ENCODE peak calls at places on chromosomes 6 and 20, in five cellular contexts. One of them, this sample, is unnamed.

GRCh38 chr20:43955244-43956191 is 40.9 kb downstream of the TOX2 start:
- DNase-seq in activated CD4-positive, CD25-positive, alpha-beta regulatory T cell treated with anti-CD3 and anti-CD28 coated beads, Interleukin-2, amount 50 U/mL, for 72 hours: no peak
- DNase-seq in upper lobe of left lung: no peak
- DNase-seq in myocyte: peak; percentile 74
- DNase-seq in fibroblast of the aortic adventitia: peak; percentile 95
- DNase-seq in this sample: peak; percentile 92

GRCh38 chr6:35955071-35955470 is 34.2 kb upstream of the SRPK1 start:
- DNase-seq in activated CD4-positive, CD25-positive, alpha-beta regulatory T cell treated with anti-CD3 and anti-CD28 coated beads, Interleukin-2, amount 50 U/mL, for 72 hours: no peak
- DNase-seq in upper lobe of left lung: no peak
- DNase-seq in myocyte: no peak
- DNase-seq in fibroblast of the aortic adventitia: peak; percentile 22
- DNase-seq in this sample: peak; percentile 30

GRCh38 chr6:157276731-157277130 is 46.6 kb downstream of the TMEM242 start:
- DNase-seq in activated CD4-positive, CD25-positive, alpha-beta regulatory T cell treated with anti-CD3 and anti-CD28 coated beads, Interleukin-2, amount 50 U/mL, for 72 hours: no peak
- DNase-seq in upper lobe of left lung: no peak
- DNase-seq in myocyte: no peak
- DNase-seq in fibroblast of the aortic adventitia: no peak
- DNase-seq in this sample: no peak

GRCh38 chr6:31271641-31272357 is at the start of gene HLA-C:
- DNase-seq in activated CD4-positive, CD25-positive, alpha-beta regulatory T cell treated with anti-CD3 and anti-CD28 coated beads, Interleukin-2, amount 50 U/mL, for 72 hours: peak; percentile 79
- DNase-seq in upper lobe of left lung: peak; percentile 92
- DNase-seq in myocyte: peak; percentile 98
- DNase-seq in fibroblast of the aortic adventitia: peak; percentile 94
- DNase-seq in this sample: peak; percentile 96

GRCh38 chr20:36549628-36549941 is 8.3 kb downstream of the MYL9 start:
- DNase-seq in activated CD4-positive, CD25-positive, alpha-beta regulatory T cell treated with anti-CD3 and anti-CD28 coated beads, Interleukin-2, amount 50 U/mL, for 72 hours: no peak
- DNase-seq in upper lobe of left lung: no peak
- DNase-seq in myocyte: no peak
- DNase-seq in fibroblast of the aortic adventitia: no peak
- DNase-seq in this sample: no peak

GRCh38 chr6:80528115-80528514 is 421.6 kb downstream of the BCKDHB start:
- DNase-seq in activated CD4-positive, CD25-positive, alpha-beta regulatory T cell treated with anti-CD3 and anti-CD28 coated beads, Interleukin-2, amount 50 U/mL, for 72 hours: no peak
- DNase-seq in upper lobe of left lung: no peak
- DNase-seq in myocyte: no peak
- DNase-seq in fibroblast of the aortic adventitia: peak; percentile 56
- DNase-seq in this sample: no peak

GRCh38 chr20:3092611-3093379 is 8.3 kb upstream of the AVP start:
- DNase-seq in activated CD4-positive, CD25-positive, alpha-beta regulatory T cell treated with anti-CD3 and anti-CD28 coated beads, Interleukin-2, amount 50 U/mL, for 72 hours: no peak
- DNase-seq in upper lobe of left lung: peak; percentile 76
- DNase-seq in myocyte: no peak
- DNase-seq in fibroblast of the aortic adventitia: no peak
- DNase-seq in this sample: peak; percentile 25

GRCh38 chr6:31125586-31126363 is 5.5 kb upstream of the CDSN start:
- DNase-seq in activated CD4-positive, CD25-positive, alpha-beta regulatory T cell treated with anti-CD3 and anti-CD28 coated beads, Interleukin-2, amount 50 U/mL, for 72 hours: no peak
- DNase-seq in upper lobe of left lung: no peak
- DNase-seq in myocyte: peak; percentile 73
- DNase-seq in fibroblast of the aortic adventitia: peak; percentile 52
- DNase-seq in this sample: no peak

GRCh38 chr20:33647603-33648395 is 14.3 kb upstream of the C20orf144 start:
- DNase-seq in activated CD4-positive, CD25-positive, alpha-beta regulatory T cell treated with anti-CD3 and anti-CD28 coated beads, Interleukin-2, amount 50 U/mL, for 72 hours: no peak
- DNase-seq in upper lobe of left lung: no peak
- DNase-seq in myocyte: peak; percentile 75
- DNase-seq in fibroblast of the aortic adventitia: peak; percentile 95
- DNase-seq in this sample: peak; percentile 60

GRCh38 chr6:399785-400517 is 8.4 kb downstream of the IRF4 start:
- DNase-seq in activated CD4-positive, CD25-positive, alpha-beta regulatory T cell treated with anti-CD3 and anti-CD28 coated beads, Interleukin-2, amount 50 U/mL, for 72 hours: no peak
- DNase-seq in upper lobe of left lung: no peak
- DNase-seq in myocyte: no peak
- DNase-seq in fibroblast of the aortic adventitia: no peak
- DNase-seq in this sample: no peak

GRCh38 chr20:430091-430999 is 22.2 kb downstream of the RBCK1 start:
- DNase-seq in activated CD4-positive, CD25-positive, alpha-beta regulatory T cell treated with anti-CD3 and anti-CD28 coated beads, Interleukin-2, amount 50 U/mL, for 72 hours: no peak
- DNase-seq in upper lobe of left lung: peak; percentile 46
- DNase-seq in myocyte: peak; percentile 87
- DNase-seq in fibroblast of the aortic adventitia: no peak
- DNase-seq in this sample: no peak

GRCh38 chr6:12318749-12319148 is 28.6 kb downstream of the EDN1 start:
- DNase-seq in activated CD4-positive, CD25-positive, alpha-beta regulatory T cell treated with anti-CD3 and anti-CD28 coated beads, Interleukin-2, amount 50 U/mL, for 72 hours: no peak
- DNase-seq in upper lobe of left lung: no peak
- DNase-seq in myocyte: no peak
- DNase-seq in fibroblast of the aortic adventitia: no peak
- DNase-seq in this sample: no peak

GRCh38 chr6:21771626-21772320 is 178.2 kb downstream of the SOX4 start:
- DNase-seq in activated CD4-positive, CD25-positive, alpha-beta regulatory T cell treated with anti-CD3 and anti-CD28 coated beads, Interleukin-2, amount 50 U/mL, for 72 hours: no peak
- DNase-seq in upper lobe of left lung: no peak
- DNase-seq in myocyte: no peak
- DNase-seq in fibroblast of the aortic adventitia: peak; percentile 40
- DNase-seq in this sample: peak; percentile 85

GRCh38 chr6:44245912-44246662 is 814 bp upstream of the HSP90AB1 start:
- DNase-seq in activated CD4-positive, CD25-positive, alpha-beta regulatory T cell treated with anti-CD3 and anti-CD28 coated beads, Interleukin-2, amount 50 U/mL, for 72 hours: peak; percentile 91
- DNase-seq in upper lobe of left lung: peak; percentile 99
- DNase-seq in myocyte: peak; percentile 89
- DNase-seq in fibroblast of the aortic adventitia: peak; percentile 76
- DNase-seq in this sample: peak; percentile 83

GRCh38 chr20:408843-409696 is 971 bp downstream of the RBCK1 start:
- DNase-seq in activated CD4-positive, CD25-positive, alpha-beta regulatory T cell treated with anti-CD3 and anti-CD28 coated beads, Interleukin-2, amount 50 U/mL, for 72 hours: no peak
- DNase-seq in upper lobe of left lung: no peak
- DNase-seq in myocyte: no peak
- DNase-seq in fibroblast of the aortic adventitia: no peak
- DNase-seq in this sample: peak; percentile 10

GRCh38 chr20:57476641-57477461 is 48.1 kb downstream of the CTCFL start:
- DNase-seq in activated CD4-positive, CD25-positive, alpha-beta regulatory T cell treated with anti-CD3 and anti-CD28 coated beads, Interleukin-2, amount 50 U/mL, for 72 hours: no peak
- DNase-seq in upper lobe of left lung: no peak
- DNase-seq in myocyte: no peak
- DNase-seq in fibroblast of the aortic adventitia: no peak
- DNase-seq in this sample: no peak

GRCh38 chr6:28816909-28817807 is 106.6 kb downstream of the TRIM27 start:
- DNase-seq in activated CD4-positive, CD25-positive, alpha-beta regulatory T cell treated with anti-CD3 and anti-CD28 coated beads, Interleukin-2, amount 50 U/mL, for 72 hours: no peak
- DNase-seq in upper lobe of left lung: no peak
- DNase-seq in myocyte: peak; percentile 52
- DNase-seq in fibroblast of the aortic adventitia: peak; percentile 74
- DNase-seq in this sample: peak; percentile 26

GRCh38 chr6:130313206-130313605 is 52.6 kb upstream of the TMEM200A start:
- DNase-seq in activated CD4-positive, CD25-positive, alpha-beta regulatory T cell treated with anti-CD3 and anti-CD28 coated beads, Interleukin-2, amount 50 U/mL, for 72 hours: no peak
- DNase-seq in upper lobe of left lung: no peak
- DNase-seq in myocyte: no peak
- DNase-seq in fibroblast of the aortic adventitia: no peak
- DNase-seq in this sample: no peak

GRCh38 chr20:10476319-10476724 is 41.2 kb downstream of the SLX4IP start:
- DNase-seq in activated CD4-positive, CD25-positive, alpha-beta regulatory T cell treated with anti-CD3 and anti-CD28 coated beads, Interleukin-2, amount 50 U/mL, for 72 hours: no peak
- DNase-seq in upper lobe of left lung: no peak
- DNase-seq in myocyte: peak; percentile 65
- DNase-seq in fibroblast of the aortic adventitia: peak; percentile 27
- DNase-seq in this sample: no peak

GRCh38 chr6:16136536-16137450 is 7.9 kb downstream of the MYLIP start:
- DNase-seq in activated CD4-positive, CD25-positive, alpha-beta regulatory T cell treated with anti-CD3 and anti-CD28 coated beads, Interleukin-2, amount 50 U/mL, for 72 hours: no peak
- DNase-seq in upper lobe of left lung: no peak
- DNase-seq in myocyte: peak; percentile 86
- DNase-seq in fibroblast of the aortic adventitia: peak; percentile 91
- DNase-seq in this sample: peak; percentile 64

GRCh38 chr6:42403831-42404230 is 47.9 kb downstream of the TRERF1 start:
- DNase-seq in activated CD4-positive, CD25-positive, alpha-beta regulatory T cell treated with anti-CD3 and anti-CD28 coated beads, Interleukin-2, amount 50 U/mL, for 72 hours: no peak
- DNase-seq in upper lobe of left lung: peak; percentile 32
- DNase-seq in myocyte: no peak
- DNase-seq in fibroblast of the aortic adventitia: no peak
- DNase-seq in this sample: no peak

GRCh38 chr6:168507297-168507696 is 66.3 kb downstream of the SMOC2 start:
- DNase-seq in activated CD4-positive, CD25-positive, alpha-beta regulatory T cell treated with anti-CD3 and anti-CD28 coated beads, Interleukin-2, amount 50 U/mL, for 72 hours: no peak
- DNase-seq in upper lobe of left lung: peak; percentile 47
- DNase-seq in myocyte: no peak
- DNase-seq in fibroblast of the aortic adventitia: no peak
- DNase-seq in this sample: no peak

GRCh38 chr6:121881974-121882667 is 446.7 kb downstream of the GJA1 start:
- DNase-seq in activated CD4-positive, CD25-positive, alpha-beta regulatory T cell treated with anti-CD3 and anti-CD28 coated beads, Interleukin-2, amount 50 U/mL, for 72 hours: no peak
- DNase-seq in upper lobe of left lung: no peak
- DNase-seq in myocyte: peak; percentile 88
- DNase-seq in fibroblast of the aortic adventitia: peak; percentile 90
- DNase-seq in this sample: no peak

GRCh38 chr6:160077526-160077925 is 44.1 kb upstream of the SLC22A1 start:
- DNase-seq in activated CD4-positive, CD25-positive, alpha-beta regulatory T cell treated with anti-CD3 and anti-CD28 coated beads, Interleukin-2, amount 50 U/mL, for 72 hours: no peak
- DNase-seq in upper lobe of left lung: no peak
- DNase-seq in myocyte: no peak
- DNase-seq in fibroblast of the aortic adventitia: no peak
- DNase-seq in this sample: no peak

GRCh38 chr6:169959129-169960002 is 207.9 kb downstream of the ERMARD start:
- DNase-seq in activated CD4-positive, CD25-positive, alpha-beta regulatory T cell treated with anti-CD3 and anti-CD28 coated beads, Interleukin-2, amount 50 U/mL, for 72 hours: peak; percentile 23
- DNase-seq in upper lobe of left lung: peak; percentile 62
- DNase-seq in myocyte: no peak
- DNase-seq in fibroblast of the aortic adventitia: no peak
- DNase-seq in this sample: peak; percentile 26

GRCh38 chr6:43509142-43509983 is 783 bp downstream of the LRRC73 start:
- DNase-seq in activated CD4-positive, CD25-positive, alpha-beta regulatory T cell treated with anti-CD3 and anti-CD28 coated beads, Interleukin-2, amount 50 U/mL, for 72 hours: no peak
- DNase-seq in upper lobe of left lung: no peak
- DNase-seq in myocyte: peak; percentile 28
- DNase-seq in fibroblast of the aortic adventitia: no peak
- DNase-seq in this sample: no peak

GRCh38 chr6:121666809-121667208 is 231.4 kb downstream of the GJA1 start:
- DNase-seq in activated CD4-positive, CD25-positive, alpha-beta regulatory T cell treated with anti-CD3 and anti-CD28 coated beads, Interleukin-2, amount 50 U/mL, for 72 hours: no peak
- DNase-seq in upper lobe of left lung: no peak
- DNase-seq in myocyte: peak; percentile 61
- DNase-seq in fibroblast of the aortic adventitia: peak; percentile 83
- DNase-seq in this sample: peak; percentile 96

GRCh38 chr6:11769244-11769643 is 9.4 kb downstream of the ADTRP start:
- DNase-seq in activated CD4-positive, CD25-positive, alpha-beta regulatory T cell treated with anti-CD3 and anti-CD28 coated beads, Interleukin-2, amount 50 U/mL, for 72 hours: no peak
- DNase-seq in upper lobe of left lung: no peak
- DNase-seq in myocyte: no peak
- DNase-seq in fibroblast of the aortic adventitia: no peak
- DNase-seq in this sample: peak; percentile 39

GRCh38 chr6:3013486-3013885 is 13.8 kb downstream of the NQO2 start:
- DNase-seq in activated CD4-positive, CD25-positive, alpha-beta regulatory T cell treated with anti-CD3 and anti-CD28 coated beads, Interleukin-2, amount 50 U/mL, for 72 hours: no peak
- DNase-seq in upper lobe of left lung: no peak
- DNase-seq in myocyte: no peak
- DNase-seq in fibroblast of the aortic adventitia: no peak
- DNase-seq in this sample: peak; percentile 38

GRCh38 chr20:45752747-45753146 is 30.6 kb downstream of the SPINT4 start:
- DNase-seq in activated CD4-positive, CD25-positive, alpha-beta regulatory T cell treated with anti-CD3 and anti-CD28 coated beads, Interleukin-2, amount 50 U/mL, for 72 hours: no peak
- DNase-seq in upper lobe of left lung: no peak
- DNase-seq in myocyte: peak; percentile 47
- DNase-seq in fibroblast of the aortic adventitia: no peak
- DNase-seq in this sample: no peak

GRCh38 chr6:678515-678914 is 14.4 kb downstream of the EXOC2 start:
- DNase-seq in activated CD4-positive, CD25-positive, alpha-beta regulatory T cell treated with anti-CD3 and anti-CD28 coated beads, Interleukin-2, amount 50 U/mL, for 72 hours: no peak
- DNase-seq in upper lobe of left lung: no peak
- DNase-seq in myocyte: no peak
- DNase-seq in fibroblast of the aortic adventitia: no peak
- DNase-seq in this sample: no peak

GRCh38 chr6:52400316-52401041 is 19.7 kb upstream of the EFHC1 start:
- DNase-seq in activated CD4-positive, CD25-positive, alpha-beta regulatory T cell treated with anti-CD3 and anti-CD28 coated beads, Interleukin-2, amount 50 U/mL, for 72 hours: no peak
- DNase-seq in upper lobe of left lung: no peak
- DNase-seq in myocyte: no peak
- DNase-seq in fibroblast of the aortic adventitia: no peak
- DNase-seq in this sample: no peak

GRCh38 chr6:160226118-160226541 is 32.5 kb downstream of the SLC22A2 start:
- DNase-seq in activated CD4-positive, CD25-positive, alpha-beta regulatory T cell treated with anti-CD3 and anti-CD28 coated beads, Interleukin-2, amount 50 U/mL, for 72 hours: no peak
- DNase-seq in upper lobe of left lung: no peak
- DNase-seq in myocyte: no peak
- DNase-seq in fibroblast of the aortic adventitia: no peak
- DNase-seq in this sample: no peak

GRCh38 chr6:144104898-144105487 is 9.6 kb upstream of the SF3B5 start:
- DNase-seq in activated CD4-positive, CD25-positive, alpha-beta regulatory T cell treated with anti-CD3 and anti-CD28 coated beads, Interleukin-2, amount 50 U/mL, for 72 hours: no peak
- DNase-seq in upper lobe of left lung: no peak
- DNase-seq in myocyte: peak; percentile 90
- DNase-seq in fibroblast of the aortic adventitia: peak; percentile 91
- DNase-seq in this sample: peak; percentile 84

GRCh38 chr6:1404066-1404712 is 14.8 kb downstream of the FOXF2 start:
- DNase-seq in activated CD4-positive, CD25-positive, alpha-beta regulatory T cell treated with anti-CD3 and anti-CD28 coated beads, Interleukin-2, amount 50 U/mL, for 72 hours: no peak
- DNase-seq in upper lobe of left lung: no peak
- DNase-seq in myocyte: no peak
- DNase-seq in fibroblast of the aortic adventitia: peak; percentile 38
- DNase-seq in this sample: no peak

GRCh38 chr6:10720229-10720959 is 2.5 kb upstream of the TMEM14C start:
- DNase-seq in activated CD4-positive, CD25-positive, alpha-beta regulatory T cell treated with anti-CD3 and anti-CD28 coated beads, Interleukin-2, amount 50 U/mL, for 72 hours: peak; percentile 73
- DNase-seq in upper lobe of left lung: peak; percentile 93
- DNase-seq in myocyte: no peak
- DNase-seq in fibroblast of the aortic adventitia: peak; percentile 27
- DNase-seq in this sample: peak; percentile 54

This sample was measured in endothelial cell of umbilical vein.